ENCODE peak calls at places on chromosomes 6 and 20, in eight cellular contexts. H is heart left ventricle, F is tibial artery, Y is fibroblast of lung, Z is DND-41, B is heart right ventricle, Q is breast epithelium, U is body of pancreas. N is an unnamed sample.

GRCh38 chr6:107550241-107550840 is 60.4 kb downstream of the SOBP start:
- DNase-seq in H (no peak), F (no peak), Y (no peak), Z (no peak), B (no peak), Q (no peak), U (no peak), N (no peak)

GRCh38 chr6:54717849-54718455 is 128.6 kb upstream of the FAM83B start:
- DNase-seq in H (no peak), F (peak; percentile 65), Y (peak; percentile 50), Z (peak; percentile 68), B (no peak), Q (peak; percentile 33), U (peak; percentile 89), N (peak; percentile 17)

GRCh38 chr20:35934050-35934449 is 20.3 kb downstream of the SCAND1 start:
- DNase-seq in H (no peak), F (no peak), Y (no peak), Z (no peak), B (no peak), Q (no peak), U (no peak), N (no peak)

GRCh38 chr6:163415176-163415619 is 680 bp downstream of the QKI start:
- DNase-seq in H (no peak), F (no peak), Y (no peak), Z (peak; percentile 28), B (peak; percentile 34), Q (no peak), U (no peak), N (peak; percentile 34)

GRCh38 chr6:18330548-18331066 is 56.5 kb upstream of the RNF144B start:
- DNase-seq in H (no peak), F (no peak), Y (no peak), Z (no peak), B (no peak), Q (no peak), U (no peak), N (no peak)

GRCh38 chr6:18053555-18054445 is 66.4 kb upstream of the KIF13A start:
- DNase-seq in H (no peak), F (no peak), Y (no peak), Z (no peak), B (no peak), Q (no peak), U (no peak), N (no peak)

GRCh38 chr6:29325777-29326176 is 24.3 kb downstream of the OR14J1 start:
- DNase-seq in H (no peak), F (no peak), Y (no peak), Z (no peak), B (no peak), Q (no peak), U (no peak), N (no peak)

GRCh38 chr6:90739339-90739738 is 152.5 kb upstream of the MAP3K7 start:
- DNase-seq in H (no peak), F (no peak), Y (no peak), Z (no peak), B (no peak), Q (no peak), U (no peak), N (peak; percentile 27)

GRCh38 chr20:8946036-8946926 is 122.6 kb upstream of the PLCB4 start:
- DNase-seq in H (no peak), F (no peak), Y (no peak), Z (no peak), B (no peak), Q (no peak), U (no peak), N (no peak)

GRCh38 chr6:150767585-150768164 is 97.8 kb upstream of the MTHFD1L start:
- DNase-seq in H (no peak), F (no peak), Y (no peak), Z (no peak), B (no peak), Q (no peak), U (no peak), N (no peak)

GRCh38 chr6:168139121-168139520 is 60.1 kb upstream of the FRMD1 start:
- DNase-seq in H (no peak), F (no peak), Y (no peak), Z (no peak), B (no peak), Q (peak; percentile 4), U (no peak), N (no peak)

GRCh38 chr6:124090491-124090890 is 286.8 kb downstream of the NKAIN2 start:
- DNase-seq in H (no peak), F (no peak), Y (no peak), Z (no peak), B (no peak), Q (no peak), U (no peak), N (no peak)

GRCh38 chr6:35926509-35927215 is 5.8 kb upstream of the SRPK1 start:
- DNase-seq in H (no peak), F (no peak), Y (no peak), Z (no peak), B (no peak), Q (no peak), U (no peak), N (no peak)

GRCh38 chr6:56540950-56541600 is 101.6 kb downstream of the DST start:
- DNase-seq in H (no peak), F (no peak), Y (peak; percentile 68), Z (no peak), B (no peak), Q (no peak), U (peak; percentile 40), N (no peak)

GRCh38 chr6:3442444-3443220 is 14.2 kb downstream of the SLC22A23 start:
- DNase-seq in H (no peak), F (no peak), Y (peak; percentile 17), Z (no peak), B (no peak), Q (no peak), U (no peak), N (no peak)

GRCh38 chr20:23362392-23363256 is 642 bp downstream of the GZF1 start:
- DNase-seq in H (peak; percentile 69), F (peak; percentile 49), Y (no peak), Z (peak; percentile 32), B (no peak), Q (peak; percentile 37), U (peak; percentile 55), N (no peak)
- H3K4me1 ChIP-seq in H (peaks cover 31% of the 10 kb centered on the region), F (peaks cover 51% of the 10 kb centered on the region), Y (peaks cover 14% of the 10 kb centered on the region), Z (peaks cover 75% of the 10 kb centered on the region), B (peaks cover 81% of the 10 kb centered on the region), Q (no peaks in the 10 kb centered on the region), U (peaks cover 64% of the 10 kb centered on the region), N (peaks cover 47% of the 10 kb centered on the region)

DNA sequence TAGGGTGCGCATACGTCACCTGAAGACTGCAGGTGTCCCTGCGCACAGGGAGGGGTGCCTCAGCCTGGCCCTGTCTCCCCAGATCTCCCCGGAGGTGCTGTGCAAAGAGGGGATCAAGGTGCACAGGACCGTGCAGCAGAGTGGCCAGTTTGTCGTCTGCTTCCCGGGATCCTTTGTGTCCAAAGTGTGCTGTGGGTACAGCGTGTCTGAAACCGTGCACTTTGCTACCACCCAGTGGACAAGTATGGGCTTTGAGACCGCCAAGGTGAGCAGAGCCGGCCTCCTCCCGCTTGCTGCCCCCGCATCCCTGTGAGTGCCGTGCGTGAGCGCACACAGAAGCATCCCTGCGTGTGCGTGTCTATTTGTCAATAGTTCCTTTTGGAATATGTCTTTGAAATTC is 150.7 kb downstream of the DTNBP1 start:
- DNase-seq in H (no peak), F (no peak), Y (no peak), Z (peak; percentile 22), B (no peak), Q (no peak), U (no peak), N (no peak)
- H3K27ac ChIP-seq in H (peak overlapping the region; percentile 81), F (no peak overlapping the region), Y (no peak overlapping the region), Z (no peak overlapping the region), B (peak overlapping the region; percentile 42), Q (no peak overlapping the region), U (no peak overlapping the region), N (no peak overlapping the region)

GRCh38 chr6:33590531-33591198 is 10.6 kb upstream of the BAK1 start:
- DNase-seq in H (no peak), F (no peak), Y (no peak), Z (no peak), B (no peak), Q (no peak), U (no peak), N (no peak)

GRCh38 chr6:33591633-33592032 is 11.6 kb upstream of the BAK1 start:
- DNase-seq in H (no peak), F (no peak), Y (no peak), Z (no peak), B (no peak), Q (no peak), U (no peak), N (no peak)

GRCh38 chr6:33593414-33593727 is 13.3 kb upstream of the BAK1 start:
- DNase-seq in H (no peak), F (no peak), Y (no peak), Z (no peak), B (no peak), Q (no peak), U (no peak), N (no peak)

GRCh38 chr6:33592280-33592594 is 12.2 kb upstream of the BAK1 start:
- DNase-seq in H (no peak), F (no peak), Y (no peak), Z (no peak), B (no peak), Q (no peak), U (no peak), N (no peak)

DNA sequence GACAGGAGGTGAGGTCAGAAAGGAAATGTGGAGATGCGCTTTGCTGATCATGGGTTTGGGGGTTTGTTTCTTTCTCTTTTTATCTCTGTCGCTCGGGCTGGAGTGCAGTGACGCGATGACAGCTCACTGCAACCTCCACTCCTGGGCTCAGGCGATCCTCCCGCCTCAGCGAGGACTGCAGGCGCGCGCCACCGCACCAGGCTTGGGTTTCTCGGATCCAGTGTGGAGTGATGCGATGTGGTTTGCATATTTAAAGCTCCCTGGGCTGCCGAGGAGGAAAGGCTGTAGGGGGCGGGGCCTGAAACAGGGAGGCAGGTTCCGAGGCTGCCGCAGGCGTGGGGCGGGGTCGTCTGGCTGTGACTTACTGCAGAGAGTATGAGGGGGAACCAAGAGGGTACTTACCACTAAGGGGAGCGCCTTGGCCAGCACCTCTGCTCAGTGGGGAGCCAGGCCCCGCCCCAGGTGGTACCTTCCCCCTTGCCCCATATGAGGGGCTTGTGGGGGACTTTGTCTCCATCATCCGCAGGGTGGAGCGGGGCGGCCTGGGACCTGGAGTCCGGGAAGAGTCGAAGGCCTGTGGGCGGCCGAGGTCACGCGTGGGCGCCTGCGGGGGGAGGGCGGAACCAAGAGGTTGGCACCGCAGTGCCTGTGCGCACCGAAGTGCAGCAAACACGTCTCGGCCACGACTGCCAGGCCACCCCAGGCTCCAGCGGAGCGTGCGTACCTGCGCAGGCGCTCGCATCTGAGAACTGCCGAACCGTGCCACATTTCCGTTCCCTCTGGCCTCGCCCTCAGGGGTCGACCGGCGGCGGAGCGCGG is 12.7 kb upstream of the BAK1 start:
- DNase-seq in H (no peak), F (no peak), Y (no peak), Z (no peak), B (no peak), Q (no peak), U (peak; percentile 30), N (peak; percentile 44)
- H3K4me1 ChIP-seq in H (peaks cover 17% of the 10 kb centered on the region), F (peaks cover 15% of the 10 kb centered on the region), Y (peaks cover 17% of the 10 kb centered on the region), Z (no peaks in the 10 kb centered on the region), B (peaks cover 43% of the 10 kb centered on the region), Q (no peaks in the 10 kb centered on the region), U (peaks cover 29% of the 10 kb centered on the region), N (peaks cover 14% of the 10 kb centered on the region)

DNA sequence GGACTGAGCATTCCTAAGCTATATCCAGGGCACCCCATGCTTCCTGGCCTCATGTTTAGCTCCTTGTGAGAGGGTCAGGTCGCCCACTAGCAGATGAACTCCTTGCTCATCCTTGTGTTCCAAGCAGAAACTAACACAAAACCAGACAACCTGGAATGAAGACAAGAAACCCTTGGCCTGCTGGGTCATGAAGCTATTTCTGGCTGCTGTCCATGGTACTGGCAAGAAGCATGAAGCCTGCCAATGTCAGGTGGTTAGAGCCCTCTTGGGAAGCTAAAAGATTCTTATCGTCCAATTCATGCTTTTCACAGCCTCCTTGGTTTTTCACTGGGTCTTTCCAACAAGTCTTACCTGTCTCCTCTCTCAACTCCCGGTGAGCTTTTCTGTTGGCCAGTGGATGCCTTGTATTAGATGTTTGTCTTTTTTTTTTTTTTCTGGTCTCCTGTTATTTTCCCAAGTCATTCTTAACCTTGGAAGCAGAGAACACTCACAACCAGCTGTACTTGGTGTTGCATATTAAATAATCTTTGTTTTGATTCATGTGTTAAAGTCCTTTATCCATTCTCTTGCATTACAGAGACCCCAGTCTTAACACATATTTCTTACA is 180.3 kb downstream of the ANKRD60 start:
- DNase-seq in H (no peak), F (no peak), Y (peak; percentile 11), Z (peak; percentile 54), B (no peak), Q (peak; percentile 34), U (no peak), N (no peak)
- H3K27ac ChIP-seq in H (no peak overlapping the region), F (no peak overlapping the region), Y (no peak overlapping the region), Z (no peak overlapping the region), B (no peak overlapping the region), Q (no peak overlapping the region), U (no peak overlapping the region), N (no peak overlapping the region)

N was measured in CD4-positive, alpha-beta memory T cell.